ENCODE peak calls at places on chromosomes 4 and X, in ten cellular contexts. Y, C, V, L, P, F, R, W, X and K are unnamed samples.

GRCh38 chr4:168739851-168740250 is 243.0 kb downstream of the PALLD start:
- DNase-seq in V (no peak), X (no peak), P (no peak), F (no peak), R (no peak), C (no peak), W (no peak), L (no peak), Y (no peak), K (no peak)

GRCh38 chr4:176742211-176742610 is 50.5 kb downstream of the VEGFC start:
- DNase-seq in C (no peak), Y (no peak), P (no peak), V (no peak), R (no peak), F (no peak), W (no peak), X (no peak), L (no peak), K (no peak)

GRCh38 chrX:10949541-10949940 is 161.6 kb upstream of the HCCS start:
- DNase-seq in P (no peak), V (no peak), R (no peak), C (no peak), Y (no peak), W (no peak), L (no peak), F (no peak), X (no peak), K (no peak)

GRCh38 chrX:149151805-149152757 is 353.0 kb downstream of the IDS start:
- DNase-seq in V (no peak), L (no peak), W (no peak), Y (peak; percentile 3), X (no peak), R (no peak), P (peak; percentile 16), C (no peak), F (no peak), K (peak; percentile 40)

GRCh38 chr4:48902266-48902665 is 4.3 kb downstream of the OCIAD2 start:
- DNase-seq in C (no peak), P (no peak), F (no peak), V (no peak), L (no peak), Y (peak; percentile 34), X (no peak), W (no peak), R (no peak), K (no peak)

GRCh38 chrX:134736351-134736750 is 78.1 kb upstream of the PLAC1 start:
- DNase-seq in F (no peak), X (no peak), L (no peak), W (no peak), V (no peak), C (no peak), R (no peak), P (no peak), Y (no peak), K (no peak)

GRCh38 chrX:413322-414201 is 26.9 kb upstream of the PPP2R3B start:
- DNase-seq in P (no peak), Y (no peak), F (no peak), L (no peak), V (no peak), X (no peak), W (peak; percentile 76), C (no peak), R (no peak), K (no peak)

GRCh38 chr4:90798948-90799347 is 671.8 kb downstream of the CCSER1 start:
- DNase-seq in W (no peak), P (no peak), L (no peak), V (no peak), X (no peak), Y (no peak), R (no peak), C (no peak), F (no peak), K (no peak)

GRCh38 chr4:139202984-139203383 is 26.0 kb upstream of the ELF2 start:
- DNase-seq in R (no peak), W (no peak), V (no peak), Y (no peak), C (no peak), F (no peak), X (no peak), L (no peak), P (no peak), K (no peak)

GRCh38 chr4:54913751-54914526 is 211.5 kb downstream of the KDR start:
- DNase-seq in P (no peak), R (no peak), V (no peak), L (no peak), Y (peak; percentile 15), F (no peak), C (no peak), X (no peak), W (no peak), K (no peak)

GRCh38 chrX:80335062-80335830 is 85.0 kb upstream of the TENT5D start:
- DNase-seq in W (peak; percentile 79), P (no peak), Y (no peak), F (no peak), C (peak; percentile 22), L (no peak), X (no peak), R (no peak), V (peak; percentile 61), K (no peak)

GRCh38 chrX:136201601-136202000 is 49.6 kb downstream of the MAP7D3 start:
- DNase-seq in W (no peak), C (no peak), X (no peak), R (no peak), V (no peak), L (no peak), P (no peak), F (no peak), Y (no peak), K (no peak)

GRCh38 chrX:71990518-71990917 is 79.9 kb downstream of the NHSL2 start:
- DNase-seq in W (no peak), R (no peak), F (no peak), Y (no peak), P (no peak), C (no peak), V (no peak), L (no peak), X (no peak), K (no peak)

GRCh38 chr4:143391261-143391660 is 54.6 kb downstream of the GAB1 start:
- DNase-seq in Y (no peak), L (no peak), R (no peak), W (no peak), C (no peak), X (no peak), V (no peak), P (no peak), F (no peak), K (no peak)

GRCh38 chr4:10240691-10241090 is 124.1 kb upstream of the WDR1 start:
- DNase-seq in W (no peak), X (no peak), C (no peak), Y (no peak), P (no peak), R (no peak), V (no peak), L (no peak), F (no peak), K (no peak)

GRCh38 chr4:144709793-144710525 is 64.0 kb downstream of the HHIP start:
- DNase-seq in R (no peak), W (no peak), C (no peak), F (no peak), V (no peak), L (no peak), X (no peak), P (peak; percentile 18), Y (peak; percentile 25), K (no peak)

GRCh38 chrX:136065044-136065671 is 79.9 kb downstream of the SLC9A6 start:
- DNase-seq in Y (peak; percentile 3), F (no peak), V (no peak), X (no peak), C (peak; percentile 39), L (no peak), R (no peak), P (peak; percentile 8), W (no peak), K (no peak)

GRCh38 chrX:119008122-119008744 is 33.8 kb downstream of the LONRF3 start:
- DNase-seq in Y (no peak), X (no peak), F (no peak), P (peak; percentile 25), C (no peak), V (no peak), R (no peak), W (no peak), L (peak; percentile 24), K (peak; percentile 20)

GRCh38 chr4:119237201-119237600 is 24.7 kb downstream of the USP53 start:
- DNase-seq in Y (no peak), R (no peak), C (no peak), P (no peak), W (no peak), X (no peak), L (no peak), F (no peak), V (no peak), K (no peak)

GRCh38 chr4:95293014-95293413 is 255.8 kb downstream of the UNC5C start:
- DNase-seq in V (no peak), W (no peak), L (peak; percentile 51), X (no peak), P (no peak), F (no peak), Y (no peak), C (no peak), R (no peak), K (no peak)

GRCh38 chr4:78529569-78530209 is 21.9 kb upstream of the ANXA3 start:
- DNase-seq in F (no peak), Y (no peak), W (no peak), L (no peak), C (no peak), X (no peak), P (peak; percentile 73), R (no peak), V (no peak), K (no peak)

GRCh38 chrX:3384330-3384729 is 37.9 kb upstream of the MXRA5 start:
- DNase-seq in C (no peak), X (no peak), W (no peak), P (no peak), Y (peak; percentile 9), V (no peak), R (no peak), F (no peak), L (no peak), K (no peak)

GRCh38 chr4:69823481-69824186 is 36.3 kb downstream of the SULT1E1 start:
- DNase-seq in L (peak; percentile 48), C (no peak), R (no peak), F (no peak), P (peak; percentile 28), W (no peak), X (peak; percentile 38), V (peak; percentile 76), Y (peak; percentile 19), K (peak; percentile 47)

GRCh38 chr4:79983431-79983830 is 89.6 kb downstream of the ANTXR2 start:
- DNase-seq in C (no peak), X (no peak), Y (no peak), F (no peak), R (no peak), V (no peak), P (no peak), L (no peak), W (no peak), K (no peak)

GRCh38 chr4:683247-683897 is 5.6 kb downstream of the SLC49A3 start:
- DNase-seq in W (no peak), C (no peak), F (no peak), P (no peak), V (no peak), R (no peak), L (no peak), X (no peak), Y (no peak), K (no peak)

GRCh38 chr4:119739796-119740195 is 111.2 kb upstream of the PDE5A start:
- DNase-seq in P (no peak), L (no peak), Y (no peak), X (no peak), R (no peak), V (no peak), F (no peak), C (no peak), W (no peak), K (no peak)